ENCODE peak calls at places on chromosomes 16 and 17, in eight cellular contexts. F, J, C, X, N, M, O and S are unnamed samples. For H3K4me1, the result is how much of the 10 kb centered on the place peaks cover.

GRCh38 chr17:59643159-59643857 is 23.6 kb downstream of the CLTC start:
- DNase-seq in F (no peak), J (no peak), C (no peak), X (no peak), N (no peak), M (peak), O (no peak), S (peak)

GRCh38 chr16:49799172-49799571 is 56.7 kb downstream of the ZNF423 start:
- DNase-seq in F (no peak), J (no peak), C (peak), X (no peak), N (no peak), M (peak), O (no peak), S (no peak)

GRCh38 chr17:10369239-10369638 is 3.6 kb downstream of the MYH13 start:
- DNase-seq in F (no peak), J (no peak), C (no peak), X (no peak), N (no peak), M (no peak), O (no peak), S (no peak)

GRCh38 chr17:79979841-79980215 is 55.8 kb downstream of the TBC1D16 start:
- DNase-seq in F (no peak), J (no peak), C (no peak), X (no peak), N (no peak), M (no peak), O (peak), S (no peak)

GRCh38 chr16:27969574-27969973 is 93.9 kb downstream of the GSG1L start:
- DNase-seq in F (no peak), J (no peak), C (peak), X (no peak), N (no peak), M (no peak), O (no peak), S (peak)

GRCh38 chr16:48576927-48577326 is 33.1 kb downstream of the N4BP1 start:
- DNase-seq in F (no peak), J (no peak), C (no peak), X (no peak), N (no peak), M (peak), O (no peak), S (peak)

GRCh38 chr17:30347488-30347887 is 13.6 kb upstream of the TMIGD1 start:
- DNase-seq in F (no peak), J (peak), C (no peak), X (no peak), N (no peak), M (no peak), O (no peak), S (no peak)

GRCh38 chr17:76337413-76337777 is 16.3 kb downstream of the PRPSAP1 start:
- DNase-seq in F (no peak), J (no peak), C (no peak), X (no peak), N (no peak), M (peak), O (no peak), S (peak)

GRCh38 chr17:56635640-56636039 is 42.1 kb downstream of the NOG start:
- DNase-seq in F (no peak), J (no peak), C (no peak), X (no peak), N (no peak), M (no peak), O (no peak), S (peak)

GRCh38 chr17:4588391-4588790 is 4.1 kb downstream of the SMTNL2 start:
- DNase-seq in F (peak), J (no peak), C (no peak), X (no peak), N (no peak), M (no peak), O (no peak), S (no peak)

GRCh38 chr16:84518804-84519341 is 14.4 kb upstream of the MEAK7 start:
- DNase-seq in F (no peak), J (no peak), C (no peak), X (peak), N (no peak), M (no peak), O (peak), S (no peak)

GRCh38 chr17:3750296-3750695 is 26.6 kb downstream of the HASPIN start:
- DNase-seq in F (no peak), J (no peak), C (no peak), X (no peak), N (no peak), M (no peak), O (no peak), S (no peak)

GRCh38 chr16:81917375-81917774 is 93.9 kb downstream of the SDR42E1 start:
- DNase-seq in F (no peak), J (no peak), C (no peak), X (no peak), N (no peak), M (no peak), O (no peak), S (no peak)

GRCh38 chr16:81912395-81912794 is 98.9 kb downstream of the SDR42E1 start:
- DNase-seq in F (no peak), J (no peak), C (no peak), X (no peak), N (no peak), M (no peak), O (no peak), S (no peak)

GRCh38 chr16:81908466-81909230 is 102.6 kb downstream of the SDR42E1 start:
- DNase-seq in F (no peak), J (no peak), C (no peak), X (no peak), N (no peak), M (no peak), O (no peak), S (peak)

GRCh38 chr16:81910366-81910885 is 100.8 kb downstream of the SDR42E1 start:
- DNase-seq in F (no peak), J (no peak), C (no peak), X (no peak), N (no peak), M (no peak), O (no peak), S (no peak)

GRCh38 chr16:81913222-81913621 is 98.0 kb downstream of the SDR42E1 start:
- DNase-seq in F (no peak), J (no peak), C (no peak), X (no peak), N (no peak), M (no peak), O (no peak), S (no peak)
- H3K4me1 ChIP-seq in F (under half), J (under half), C (under half), X (under half), N (under half), M (under half), O (under half), S (under half)

GRCh38 chr16:68289621-68290329 is 21.0 kb downstream of the SLC7A6OS start:
- DNase-seq in F (no peak), J (no peak), C (no peak), X (no peak), N (no peak), M (peak), O (peak), S (no peak)
- H3K4me1 ChIP-seq in F (half or more), J (under half), C (half or more), X (under half), N (under half), M (under half), O (half or more), S (under half)

GRCh38 chr16:19749571-19750080 is 31.6 kb downstream of the IQCK start:
- DNase-seq in F (no peak), J (no peak), C (no peak), X (no peak), N (no peak), M (peak), O (no peak), S (no peak)

GRCh38 chr16:19751478-19751877 is 33.4 kb downstream of the IQCK start:
- DNase-seq in F (no peak), J (no peak), C (no peak), X (no peak), N (no peak), M (no peak), O (no peak), S (no peak)

GRCh38 chr16:19746561-19746960 is 28.5 kb downstream of the IQCK start:
- DNase-seq in F (no peak), J (no peak), C (no peak), X (no peak), N (no peak), M (peak), O (no peak), S (no peak)

GRCh38 chr16:19745286-19746018 is 27.4 kb downstream of the IQCK start:
- DNase-seq in F (no peak), J (no peak), C (peak), X (no peak), N (no peak), M (peak), O (no peak), S (no peak)

DNA sequence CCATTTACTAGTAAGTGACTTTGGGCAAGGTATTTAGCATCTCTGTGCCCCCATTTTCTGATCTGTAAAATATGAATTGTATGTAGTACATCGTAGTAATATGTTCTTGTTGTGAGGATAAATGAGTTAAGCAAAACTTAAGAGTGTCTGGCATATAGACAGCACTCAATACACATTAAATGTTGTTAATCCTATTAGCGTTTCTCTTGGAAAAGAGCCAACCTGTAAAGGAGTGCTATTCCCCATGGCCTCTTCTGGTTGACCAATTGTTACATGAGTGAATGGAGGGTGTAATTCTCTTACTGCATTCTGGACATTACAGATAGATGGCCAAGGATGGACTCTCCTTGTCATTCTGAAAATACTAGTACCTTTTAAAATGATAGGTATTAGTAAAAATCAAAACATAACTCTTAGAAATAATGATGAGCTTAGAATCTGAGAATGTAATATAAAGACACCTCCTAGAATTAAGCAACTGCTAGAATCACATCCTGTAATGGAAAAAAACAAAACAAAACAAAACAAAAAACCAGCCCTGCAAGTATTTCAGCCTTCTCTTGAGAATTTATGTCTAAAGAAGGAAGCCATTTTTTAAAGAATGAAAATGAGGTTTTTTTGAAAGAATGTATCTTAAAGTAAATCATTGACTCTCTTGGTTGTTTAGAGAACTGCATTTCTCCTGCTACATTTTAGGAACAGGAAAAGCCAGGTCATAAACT is 30.5 kb downstream of the IQCK start:
- DNase-seq in F (no peak), J (no peak), C (peak), X (no peak), N (no peak), M (no peak), O (no peak), S (no peak)
- H3K4me1 ChIP-seq in F (under half), J (under half), C (under half), X (under half), N (under half), M (under half), O (under half), S (under half)

GRCh38 chr16:78894872-78895271 is 705.7 kb downstream of the MAF start:
- DNase-seq in F (no peak), J (no peak), C (no peak), X (no peak), N (no peak), M (no peak), O (no peak), S (no peak)

GRCh38 chr16:78896280-78896679 is 704.3 kb downstream of the MAF start:
- DNase-seq in F (no peak), J (no peak), C (no peak), X (no peak), N (no peak), M (no peak), O (no peak), S (no peak)

GRCh38 chr16:78897299-78897698 is 703.2 kb downstream of the MAF start:
- DNase-seq in F (no peak), J (no peak), C (no peak), X (no peak), N (no peak), M (no peak), O (no peak), S (no peak)

GRCh38 chr16:78893340-78893739 is 707.2 kb downstream of the MAF start:
- DNase-seq in F (no peak), J (no peak), C (no peak), X (no peak), N (no peak), M (no peak), O (no peak), S (no peak)

GRCh38 chr16:78895661-78896060 is 704.9 kb downstream of the MAF start:
- DNase-seq in F (no peak), J (no peak), C (no peak), X (no peak), N (no peak), M (peak), O (no peak), S (no peak)
- H3K4me1 ChIP-seq in F (under half), J (under half), C (under half), X (under half), N (under half), M (under half), O (under half), S (under half)

GRCh38 chr16:2032285-2033056 is 5.8 kb downstream of the NHERF2 start:
- DNase-seq in F (no peak), J (no peak), C (peak), X (no peak), N (no peak), M (peak), O (no peak), S (no peak)
- H3K4me1 ChIP-seq in F (under half), J (half or more), C (under half), X (under half), N (under half), M (under half), O (half or more), S (under half)

GRCh38 chr16:24758373-24758772 is 28.9 kb downstream of the TNRC6A start:
- DNase-seq in F (no peak), J (no peak), C (no peak), X (no peak), N (no peak), M (peak), O (no peak), S (no peak)
- H3K4me1 ChIP-seq in F (under half), J (half or more), C (under half), X (under half), N (under half), M (under half), O (under half), S (under half)

DNA sequence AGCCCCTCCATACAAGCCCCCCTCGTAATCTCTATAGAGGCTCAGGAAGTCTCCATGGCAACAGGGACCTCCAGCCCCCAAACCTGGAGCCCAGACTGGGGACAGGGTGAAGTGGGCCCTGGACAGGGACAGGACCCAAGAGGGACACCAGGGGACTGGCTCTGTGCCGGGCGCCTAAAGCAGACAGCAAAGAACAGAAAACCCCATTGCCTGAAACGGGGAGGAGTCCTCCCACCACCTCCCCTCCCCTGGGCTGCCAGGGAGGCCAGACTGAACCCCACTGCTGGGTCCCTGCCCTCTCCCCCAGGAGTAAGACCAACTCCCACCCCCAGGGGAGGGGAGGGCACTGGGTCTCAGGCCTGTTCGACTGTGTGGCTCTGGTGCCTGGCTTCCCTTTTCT is 40.7 kb downstream of the CPNE2 start:
- DNase-seq in F (no peak), J (no peak), C (no peak), X (no peak), N (no peak), M (no peak), O (no peak), S (no peak)
- H3K4me1 ChIP-seq in F (under half), J (under half), C (under half), X (under half), N (under half), M (under half), O (under half), S (under half)

DNA sequence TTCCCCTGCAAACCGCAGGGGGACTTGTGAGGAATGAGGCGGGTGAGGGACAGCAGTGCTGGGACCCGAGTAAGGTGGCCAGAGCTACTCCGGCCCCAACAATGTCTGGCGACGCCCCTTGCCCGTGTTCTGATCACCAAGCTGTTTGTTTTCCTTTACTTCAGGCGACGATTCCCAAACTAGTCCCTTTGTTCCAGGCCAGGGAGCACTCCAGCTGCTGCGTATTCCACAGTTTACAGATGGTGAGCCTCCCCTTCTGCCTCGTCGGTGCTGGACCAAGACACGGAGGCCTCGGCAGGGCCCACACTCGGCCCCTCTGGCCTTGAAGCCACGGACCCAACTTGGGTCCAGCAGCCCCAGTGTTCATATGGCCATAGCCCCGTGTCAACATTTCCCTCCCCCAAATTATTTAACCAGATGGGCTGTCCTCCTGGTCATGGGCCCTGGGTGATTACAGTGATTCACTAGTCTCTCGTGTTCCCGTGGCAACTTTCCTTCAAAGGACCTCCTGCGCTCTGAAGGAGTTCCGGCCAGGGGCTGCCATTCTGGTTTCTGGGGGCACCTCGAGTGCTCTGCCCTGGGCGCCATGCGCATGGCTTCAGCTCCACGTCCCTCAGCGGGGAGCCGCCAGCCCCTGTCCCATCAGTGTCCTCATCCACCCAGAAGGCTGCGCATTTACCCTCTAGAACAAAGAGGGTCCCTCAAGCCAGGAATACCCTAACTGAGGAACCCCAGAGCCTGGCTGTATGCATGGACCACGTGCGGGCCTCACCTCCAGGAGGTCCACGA is 24.8 kb upstream of the MTSS2 start:
- DNase-seq in F (no peak), J (no peak), C (no peak), X (no peak), N (no peak), M (no peak), O (no peak), S (no peak)
- H3K4me1 ChIP-seq in F (under half), J (half or more), C (under half), X (under half), N (under half), M (under half), O (half or more), S (half or more)